ENCODE peak calls at places on chromosomes 4 and X, in seven cellular contexts. H is kidney epithelial cell; V is HEK293T; R is effector memory CD4-positive, alpha-beta T cell; I is body of pancreas; Z is K562; M is lung microvascular endothelial cell. J is an unnamed sample.

GRCh38 chr4:3518941-3519340 is 13.3 kb downstream of the LRPAP1 start:
- DNase-seq in V (no peak), Z (no peak), M (no peak), H (no peak), I (no peak), R (no peak), J (no peak)

GRCh38 chr4:21469438-21470032 is 479.0 kb downstream of the KCNIP4 start:
- DNase-seq in M (peak), R (no peak), I (no peak), V (peak), Z (no peak), H (no peak), J (no peak)

GRCh38 chr4:74230902-74231499 is 73.1 kb downstream of the MTHFD2L start:
- DNase-seq in Z (no peak), M (peak), I (peak), V (no peak), H (peak), R (no peak), J (peak)

GRCh38 chrX:2351999-2352995 is 148.5 kb downstream of the DHRSX start:
- DNase-seq in R (no peak), H (peak), M (peak), Z (peak), I (no peak), V (no peak), J (peak)

GRCh38 chr4:7389101-7389701 is 45.5 kb downstream of the PSAPL1 start:
- DNase-seq in I (no peak), M (no peak), R (no peak), Z (no peak), H (no peak), V (no peak), J (no peak)

GRCh38 chrX:140425712-140426395 is 79.0 kb downstream of the SOX3 start:
- DNase-seq in H (no peak), M (no peak), R (no peak), Z (no peak), I (no peak), V (no peak), J (no peak)

GRCh38 chrX:74923942-74924448 is 1.3 kb downstream of the NEXMIF start:
- DNase-seq in I (peak), Z (no peak), V (no peak), H (no peak), M (no peak), R (no peak), J (no peak)

GRCh38 chr4:103046416-103047290 is 27.1 kb upstream of the SLC9B1 start:
- DNase-seq in H (no peak), Z (peak), M (peak), V (peak), I (peak), R (no peak), J (peak)

GRCh38 chr4:160831165-160831922 is 1332.5 kb downstream of the FSTL5 start:
- DNase-seq in I (no peak), M (no peak), H (no peak), V (no peak), Z (no peak), R (no peak), J (no peak)

GRCh38 chr4:5370286-5370685 is 319.0 kb downstream of the STK32B start:
- DNase-seq in I (no peak), Z (no peak), R (no peak), M (peak), H (no peak), V (no peak), J (peak)

GRCh38 chr4:53717064-53717549 is 125.8 kb upstream of the LNX1 start:
- DNase-seq in Z (no peak), R (no peak), V (no peak), I (peak), H (no peak), M (no peak), J (peak)

GRCh38 chrX:139559383-139560042 is 29.0 kb downstream of the F9 start:
- DNase-seq in V (peak), M (peak), H (peak), Z (peak), R (no peak), I (peak), J (peak)

GRCh38 chr4:73019462-73020047 is 50.0 kb downstream of the COX18 start:
- DNase-seq in Z (peak), M (peak), H (peak), V (peak), I (peak), R (no peak), J (peak)

GRCh38 chr4:123291329-123291728 is 105.3 kb upstream of the SPRY1 start:
- DNase-seq in I (no peak), R (no peak), V (no peak), M (peak), H (no peak), Z (no peak), J (no peak)

GRCh38 chr4:98864560-98864959 is 64.4 kb downstream of the EIF4E start:
- DNase-seq in V (no peak), M (no peak), I (no peak), R (no peak), H (no peak), Z (no peak), J (no peak)

GRCh38 chr4:10013722-10014121 is 7.6 kb downstream of the SLC2A9 start:
- DNase-seq in H (no peak), R (no peak), V (peak), M (peak), I (peak), Z (peak), J (no peak)

GRCh38 chr4:985123-985830 is 1.6 kb upstream of the IDUA start:
- DNase-seq in V (peak), H (no peak), I (peak), M (no peak), Z (peak), R (peak), J (no peak)

GRCh38 chrX:48475295-48475694 is 704 bp upstream of the FTSJ1 start:
- DNase-seq in H (no peak), M (no peak), R (no peak), V (no peak), Z (no peak), I (no peak), J (no peak)

GRCh38 chrX:17549005-17549685 is 174.1 kb downstream of the NHS start:
- DNase-seq in V (no peak), H (no peak), I (no peak), R (no peak), M (no peak), Z (no peak), J (no peak)

GRCh38 chrX:72268601-72269365 is 8.3 kb downstream of the RPS4X start:
- DNase-seq in Z (no peak), V (no peak), I (no peak), M (peak), H (no peak), R (no peak), J (peak)

GRCh38 chr4:117676153-117676552 is 358.1 kb upstream of the NDST3 start:
- DNase-seq in Z (no peak), R (no peak), V (no peak), I (no peak), M (no peak), H (no peak), J (no peak)